ENCODE peak calls at places on chromosomes 16 and 17, in six cellular contexts. T is IMR-90, W is mesenchymal stem cell, H is H9, N is neuronal stem cell, S is H1. L is an unnamed sample.

GRCh38 chr17:42171831-42172230 is 9.1 kb downstream of the KCNH4 start:
- DNase-seq in T (no peak), W (no peak), H (peak), N (no peak), S (no peak), L (peak)

GRCh38 chr17:37168731-37169353 is 206.9 kb upstream of the C17orf78 start:
- DNase-seq in T (no peak), W (no peak), H (no peak), N (no peak), S (no peak), L (no peak)

GRCh38 chr17:4934173-4934979 is 2.3 kb downstream of the GP1BA start:
- DNase-seq in T (peak), W (peak), H (peak), N (no peak), S (no peak), L (peak)

GRCh38 chr17:83119987-83120864 is 40.8 kb downstream of the METRNL start:
- DNase-seq in T (no peak), W (peak), H (no peak), N (no peak), S (no peak), L (peak)

GRCh38 chr16:80594756-80595155 is 54.0 kb downstream of the DYNLRB2 start:
- DNase-seq in T (peak), W (no peak), H (no peak), N (no peak), S (no peak), L (no peak)

GRCh38 chr17:50163846-50164696 is 1.7 kb upstream of the SGCA start:
- DNase-seq in T (no peak), W (no peak), H (no peak), N (no peak), S (no peak), L (peak)

GRCh38 chr17:76278952-76279741 is 14.0 kb downstream of the UBALD2 start:
- DNase-seq in T (peak), W (peak), H (peak), N (peak), S (peak), L (peak)

GRCh38 chr17:39548494-39548893 is 59.2 kb downstream of the NEUROD2 start:
- DNase-seq in T (no peak), W (no peak), H (no peak), N (no peak), S (no peak), L (no peak)

GRCh38 chr17:57004944-57005579 is 27.1 kb downstream of the SCPEP1 start:
- DNase-seq in T (no peak), W (no peak), H (no peak), N (no peak), S (no peak), L (peak)

GRCh38 chr16:16915771-16916170 is 536.8 kb downstream of the NPIPA7 start:
- DNase-seq in T (no peak), W (no peak), H (no peak), N (no peak), S (no peak), L (no peak)

GRCh38 chr17:48554412-48555090 is 9.6 kb upstream of the HOXB2 start:
- DNase-seq in T (peak), W (peak), H (peak), N (no peak), S (no peak), L (no peak)

GRCh38 chr16:4016648-4017047 is 99.6 kb downstream of the ADCY9 start:
- DNase-seq in T (peak), W (no peak), H (no peak), N (no peak), S (no peak), L (no peak)

GRCh38 chr17:39062846-39063680 is 88.4 kb downstream of the PLXDC1 start:
- DNase-seq in T (peak), W (peak), H (no peak), N (no peak), S (no peak), L (peak)

GRCh38 chr16:86508947-86509758 is 1.2 kb upstream of the FOXF1 start:
- DNase-seq in T (peak), W (peak), H (peak), N (peak), S (no peak), L (peak)

GRCh38 chr17:1478418-1478817 is 14.1 kb downstream of the MYO1C start:
- DNase-seq in T (no peak), W (no peak), H (no peak), N (no peak), S (no peak), L (no peak)

GRCh38 chr17:73343739-73344454 is 32.1 kb upstream of the CDC42EP4 start:
- DNase-seq in T (no peak), W (no peak), H (no peak), N (no peak), S (no peak), L (no peak)

GRCh38 chr16:14629612-14629918 is 495 bp downstream of the PARN start:
- DNase-seq in T (no peak), W (peak), H (no peak), N (no peak), S (no peak), L (peak)

GRCh38 chr16:80804061-80804450 is 342 bp downstream of the CDYL2 start:
- DNase-seq in T (peak), W (peak), H (peak), N (peak), S (no peak), L (peak)

GRCh38 chr17:19332371-19333131 is 30.0 kb downstream of the B9D1 start:
- DNase-seq in T (no peak), W (no peak), H (no peak), N (no peak), S (no peak), L (no peak)

GRCh38 chr17:38751803-38752118 is 780 bp upstream of the PSMB3 start:
- DNase-seq in T (peak), W (peak), H (peak), N (peak), S (no peak), L (peak)

GRCh38 chr16:75599452-75600277 is 23.4 kb downstream of the ADAT1 start:
- DNase-seq in T (peak), W (no peak), H (no peak), N (no peak), S (no peak), L (no peak)

GRCh38 chr16:84600343-84601229 is 17.3 kb downstream of the COTL1 start:
- DNase-seq in T (peak), W (peak), H (no peak), N (no peak), S (no peak), L (no peak)

GRCh38 chr17:51909971-51910370 is 248.5 kb downstream of the CA10 start:
- DNase-seq in T (no peak), W (no peak), H (no peak), N (no peak), S (no peak), L (no peak)

GRCh38 chr16:71626018-71626857 is at the start of gene MARVELD3:
- DNase-seq in T (no peak), W (no peak), H (peak), N (no peak), S (peak), L (peak)
- H2BK15ac ChIP-seq in T (no peak), W (peak), H (no peak), N (peak), S (no peak), L (no peak)

GRCh38 chr16:53417011-53417410 is 17.3 kb upstream of the RBL2 start:
- DNase-seq in T (peak), W (peak), H (no peak), N (no peak), S (no peak), L (peak)
- H2BK15ac ChIP-seq in T (no peak), W (no peak), H (no peak), N (no peak), S (no peak), L (no peak)

GRCh38 chr16:622920-623280 is 7.9 kb upstream of the WFIKKN1 start:
- DNase-seq in T (no peak), W (no peak), H (peak), N (no peak), S (no peak), L (no peak)
- H2BK15ac ChIP-seq in T (no peak), W (peak), H (no peak), N (no peak), S (no peak), L (no peak)

GRCh38 chr17:81852237-81852636 is 8.1 kb downstream of the P4HB start:
- DNase-seq in T (no peak), W (no peak), H (no peak), N (no peak), S (no peak), L (no peak)
- H2BK15ac ChIP-seq in T (no peak), W (no peak), H (no peak), N (no peak), S (no peak), L (no peak)

DNA sequence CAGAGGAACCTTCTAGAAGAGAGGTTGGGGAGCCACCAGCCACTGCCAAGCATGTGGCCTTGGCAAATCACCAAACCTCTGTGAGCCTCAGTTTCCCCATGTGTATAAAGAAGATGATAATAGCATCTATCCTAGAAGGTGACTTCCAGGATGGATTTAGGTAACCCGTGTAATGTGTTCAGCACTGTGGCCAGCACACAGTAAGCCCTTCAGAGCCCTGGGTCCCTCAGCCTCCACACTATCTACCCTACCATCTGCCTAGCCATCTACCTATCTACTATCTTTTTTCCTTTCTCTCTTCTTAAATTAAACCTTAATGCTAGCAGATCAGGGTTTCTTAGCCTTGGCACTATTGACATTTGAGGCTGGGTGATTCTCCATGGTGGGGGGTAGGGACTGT is 33.0 kb downstream of the TEKT5 start:
- DNase-seq in T (no peak), W (no peak), H (no peak), N (no peak), S (no peak), L (no peak)
- H2BK15ac ChIP-seq in T (no peak), W (no peak), H (no peak), N (no peak), S (no peak), L (no peak)

GRCh38 chr16:57624044-57624688 is 4.3 kb upstream of the ADGRG1 start:
- DNase-seq in T (peak), W (no peak), H (no peak), N (no peak), S (no peak), L (peak)
- H2BK15ac ChIP-seq in T (no peak), W (no peak), H (no peak), N (peak), S (no peak), L (no peak)

GRCh38 chr16:78488461-78488860 is 389.0 kb downstream of the WWOX start:
- DNase-seq in T (no peak), W (no peak), H (no peak), N (no peak), S (no peak), L (no peak)

GRCh38 chr16:78485188-78485898 is 385.9 kb downstream of the WWOX start:
- DNase-seq in T (no peak), W (no peak), H (no peak), N (no peak), S (no peak), L (no peak)

GRCh38 chr16:78485899-78486221 is 386.4 kb downstream of the WWOX start:
- DNase-seq in T (no peak), W (no peak), H (no peak), N (no peak), S (no peak), L (no peak)

GRCh38 chr16:78489072-78489471 is 389.6 kb downstream of the WWOX start:
- DNase-seq in T (no peak), W (no peak), H (no peak), N (no peak), S (no peak), L (no peak)

GRCh38 chr16:78487471-78487870 is 388.0 kb downstream of the WWOX start:
- DNase-seq in T (no peak), W (no peak), H (no peak), N (no peak), S (no peak), L (no peak)
- H2BK15ac ChIP-seq in T (no peak), W (no peak), H (no peak), N (no peak), S (no peak), L (no peak)

GRCh38 chr17:12512712-12513355 is 152.9 kb upstream of the MYOCD start:
- DNase-seq in T (peak), W (peak), H (no peak), N (no peak), S (no peak), L (no peak)
- H2BK15ac ChIP-seq in T (peak), W (no peak), H (no peak), N (no peak), S (no peak), L (no peak)